ENCODE peak calls at places on chromosomes 12 and 14, in nine cellular contexts. T, K, Y, H, B, J, E, I and X are unnamed samples. For H3K36me3, the result is how much of the 10 kb centered on the place peaks cover.

GRCh38 chr14:77301103-77301502 is 19.6 kb downstream of the POMT2 start:
- DNase-seq in T (peak), K (peak), Y (peak), H (no peak), B (no peak), J (peak), E (peak), I (peak), X (peak)

GRCh38 chr14:31261859-31262739 is 54.5 kb upstream of the HECTD1 start:
- DNase-seq in T (peak), K (peak), Y (peak), H (no peak), B (no peak), J (peak), E (peak), I (peak), X (peak)

GRCh38 chr12:70920251-70920851 is at the start of gene PTPRR:
- DNase-seq in T (no peak), K (no peak), Y (peak), H (no peak), B (no peak), J (peak), E (no peak), I (no peak), X (no peak)

GRCh38 chr14:71403673-71404072 is 496.4 kb downstream of the PCNX1 start:
- DNase-seq in T (no peak), K (no peak), Y (no peak), H (no peak), B (peak), J (no peak), E (no peak), I (peak), X (no peak)

GRCh38 chr14:34554540-34555250 is 15.2 kb upstream of the EAPP start:
- DNase-seq in T (peak), K (no peak), Y (no peak), H (no peak), B (peak), J (no peak), E (peak), I (peak), X (no peak)

GRCh38 chr12:122856999-122857671 is 21.9 kb downstream of the HIP1R start:
- DNase-seq in T (no peak), K (no peak), Y (no peak), H (no peak), B (no peak), J (no peak), E (no peak), I (peak), X (peak)

GRCh38 chr12:107990325-107990724 is 138.8 kb upstream of the WSCD2 start:
- DNase-seq in T (no peak), K (peak), Y (peak), H (no peak), B (peak), J (peak), E (no peak), I (no peak), X (no peak)

GRCh38 chr14:33480589-33481184 is 470.2 kb downstream of the EGLN3 start:
- DNase-seq in T (no peak), K (no peak), Y (no peak), H (no peak), B (no peak), J (no peak), E (no peak), I (no peak), X (no peak)

GRCh38 chr12:13436696-13437391 is 240.3 kb downstream of the EMP1 start:
- DNase-seq in T (no peak), K (peak), Y (peak), H (no peak), B (no peak), J (no peak), E (peak), I (no peak), X (no peak)

GRCh38 chr12:132354982-132355680 is 25.7 kb upstream of the GALNT9 start:
- DNase-seq in T (no peak), K (no peak), Y (no peak), H (no peak), B (no peak), J (no peak), E (no peak), I (no peak), X (no peak)

GRCh38 chr14:61101803-61102548 is 120.9 kb downstream of the SLC38A6 start:
- DNase-seq in T (no peak), K (no peak), Y (no peak), H (no peak), B (no peak), J (no peak), E (no peak), I (peak), X (no peak)

GRCh38 chr12:84150226-84150625 is 762.4 kb downstream of the SLC6A15 start:
- DNase-seq in T (no peak), K (no peak), Y (no peak), H (no peak), B (no peak), J (no peak), E (no peak), I (no peak), X (no peak)

GRCh38 chr12:82524636-82525035 is 162.1 kb upstream of the TMTC2 start:
- DNase-seq in T (no peak), K (no peak), Y (no peak), H (no peak), B (no peak), J (no peak), E (no peak), I (no peak), X (no peak)

GRCh38 chr12:119751961-119752360 is 84.0 kb downstream of the PRKAB1 start:
- DNase-seq in T (no peak), K (no peak), Y (no peak), H (no peak), B (no peak), J (no peak), E (no peak), I (no peak), X (no peak)

GRCh38 chr12:119748512-119748911 is 80.6 kb downstream of the PRKAB1 start:
- DNase-seq in T (no peak), K (no peak), Y (no peak), H (no peak), B (no peak), J (no peak), E (no peak), I (no peak), X (no peak)

GRCh38 chr12:119746169-119746568 is 78.2 kb downstream of the PRKAB1 start:
- DNase-seq in T (no peak), K (no peak), Y (no peak), H (no peak), B (no peak), J (no peak), E (no peak), I (no peak), X (no peak)

GRCh38 chr12:119744900-119745606 is 77.1 kb downstream of the PRKAB1 start:
- DNase-seq in T (no peak), K (no peak), Y (no peak), H (no peak), B (no peak), J (no peak), E (no peak), I (no peak), X (no peak)

DNA sequence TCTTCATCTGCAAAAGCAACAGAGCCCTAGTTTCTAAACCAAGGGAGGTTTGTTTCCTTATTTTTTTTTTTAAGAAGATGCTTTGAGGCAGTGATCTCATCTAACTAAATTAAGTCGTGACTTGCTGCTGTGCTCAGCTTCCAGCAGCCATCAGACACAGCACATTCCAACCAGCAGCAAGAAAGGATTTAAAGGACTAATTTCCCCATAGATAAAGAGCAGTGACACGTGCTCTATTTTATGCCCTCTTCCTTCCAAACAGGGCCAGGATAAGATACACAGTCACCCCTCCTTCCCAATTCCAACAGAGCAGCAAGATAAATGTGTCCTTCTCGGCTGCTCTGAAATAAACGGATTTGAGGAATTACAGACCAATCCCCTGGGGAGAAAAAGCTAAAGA is 81.7 kb downstream of the PRKAB1 start:
- DNase-seq in T (no peak), K (no peak), Y (no peak), H (no peak), B (no peak), J (no peak), E (no peak), I (no peak), X (no peak)
- H3K36me3 ChIP-seq in T (under half), K (under half), Y (under half), H (under half), B (under half), J (half or more), E (under half), I (under half), X (under half)

GRCh38 chr14:103728141-103728540 is 12.5 kb downstream of the ZFYVE21 start:
- DNase-seq in T (no peak), K (no peak), Y (no peak), H (no peak), B (no peak), J (no peak), E (no peak), I (no peak), X (no peak)
- H3K36me3 ChIP-seq in T (half or more), K (half or more), Y (under half), H (under half), B (under half), J (half or more), E (half or more), I (under half), X (under half)

DNA sequence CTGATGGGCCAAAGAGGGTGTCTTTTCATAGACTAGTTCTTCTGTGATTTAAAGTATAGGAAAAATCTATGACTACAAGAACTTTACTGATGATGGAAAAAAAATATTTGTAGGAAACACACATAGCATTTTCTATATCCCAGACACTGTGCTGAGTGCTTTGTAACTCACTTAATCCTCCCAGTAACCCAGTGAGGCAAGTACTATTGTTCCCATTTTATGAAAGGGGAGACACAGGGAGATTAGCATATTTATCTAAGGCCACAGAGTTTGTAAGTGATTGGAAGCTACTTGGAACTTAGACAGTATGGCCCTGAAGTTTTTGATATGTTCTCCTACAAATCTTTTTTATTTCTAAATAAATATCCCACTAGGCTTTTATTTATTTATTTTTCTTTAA is 19.9 kb downstream of the PRPF39 start:
- DNase-seq in T (no peak), K (no peak), Y (no peak), H (no peak), B (no peak), J (peak), E (no peak), I (no peak), X (no peak)
- H3K36me3 ChIP-seq in T (half or more), K (half or more), Y (under half), H (under half), B (under half), J (half or more), E (half or more), I (under half), X (under half)

GRCh38 chr12:57527184-57527583 is 4.6 kb downstream of the MBD6 start:
- DNase-seq in T (no peak), K (no peak), Y (no peak), H (no peak), B (no peak), J (no peak), E (no peak), I (no peak), X (no peak)
- H3K36me3 ChIP-seq in T (half or more), K (half or more), Y (under half), H (under half), B (under half), J (half or more), E (half or more), I (under half), X (under half)

DNA sequence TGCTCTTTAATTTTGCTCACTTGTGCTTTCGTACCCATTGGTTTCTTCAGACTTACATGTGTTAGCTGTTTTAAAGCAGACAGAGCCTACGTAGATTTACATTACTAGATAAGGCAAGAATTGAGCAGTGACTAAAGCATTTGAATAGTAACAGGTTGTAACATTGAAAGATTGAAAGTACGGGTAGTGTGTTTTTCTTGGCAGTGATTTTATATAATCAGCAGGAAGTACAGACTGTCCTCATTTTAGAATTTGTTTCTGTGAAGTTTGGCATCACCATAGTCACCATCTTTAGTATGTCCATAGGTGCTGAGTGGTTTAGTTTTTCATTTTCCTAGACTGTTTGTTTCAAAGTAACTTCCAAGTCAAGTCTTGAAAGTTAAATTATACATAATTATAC is 14.0 kb downstream of the RTRAF start:
- DNase-seq in T (no peak), K (no peak), Y (no peak), H (no peak), B (no peak), J (no peak), E (no peak), I (peak), X (no peak)
- H3K36me3 ChIP-seq in T (half or more), K (half or more), Y (under half), H (under half), B (under half), J (half or more), E (half or more), I (under half), X (under half)

DNA sequence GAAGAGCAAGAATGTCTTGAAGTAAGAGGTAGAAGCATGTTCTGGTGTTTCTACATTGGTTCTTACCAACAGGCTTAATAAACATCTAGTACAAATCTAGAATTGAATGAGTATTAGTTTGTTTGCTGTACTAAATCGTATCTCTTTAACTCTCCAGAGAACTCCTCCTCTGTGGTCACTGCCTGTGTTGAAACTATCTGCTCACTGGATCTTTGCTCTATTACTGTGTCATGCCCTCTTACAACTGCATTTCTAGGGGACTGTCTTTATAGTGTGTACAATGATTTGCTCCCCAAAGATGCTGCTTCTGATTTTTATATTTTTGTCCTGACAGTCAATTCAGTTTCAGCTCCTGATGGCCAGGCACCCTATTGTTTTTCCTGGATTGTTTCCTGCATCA is 50.1 kb upstream of the E2F7 start:
- DNase-seq in T (no peak), K (no peak), Y (no peak), H (no peak), B (no peak), J (no peak), E (no peak), I (peak), X (no peak)
- H3K36me3 ChIP-seq in T (under half), K (under half), Y (under half), H (under half), B (under half), J (under half), E (under half), I (under half), X (under half)

GRCh38 chr12:9660046-9660445 is 9.5 kb upstream of the CLEC2D start:
- DNase-seq in T (no peak), K (no peak), Y (no peak), H (no peak), B (no peak), J (no peak), E (no peak), I (no peak), X (no peak)

GRCh38 chr12:9668141-9669018 is 1.1 kb upstream of the CLEC2D start:
- DNase-seq in T (no peak), K (no peak), Y (no peak), H (no peak), B (no peak), J (no peak), E (no peak), I (peak), X (no peak)

GRCh38 chr12:9661720-9662119 is 7.8 kb upstream of the CLEC2D start:
- DNase-seq in T (no peak), K (no peak), Y (no peak), H (no peak), B (no peak), J (no peak), E (no peak), I (no peak), X (no peak)

GRCh38 chr12:9667403-9667802 is 2.1 kb upstream of the CLEC2D start:
- DNase-seq in T (no peak), K (no peak), Y (no peak), H (no peak), B (peak), J (no peak), E (no peak), I (no peak), X (no peak)

DNA sequence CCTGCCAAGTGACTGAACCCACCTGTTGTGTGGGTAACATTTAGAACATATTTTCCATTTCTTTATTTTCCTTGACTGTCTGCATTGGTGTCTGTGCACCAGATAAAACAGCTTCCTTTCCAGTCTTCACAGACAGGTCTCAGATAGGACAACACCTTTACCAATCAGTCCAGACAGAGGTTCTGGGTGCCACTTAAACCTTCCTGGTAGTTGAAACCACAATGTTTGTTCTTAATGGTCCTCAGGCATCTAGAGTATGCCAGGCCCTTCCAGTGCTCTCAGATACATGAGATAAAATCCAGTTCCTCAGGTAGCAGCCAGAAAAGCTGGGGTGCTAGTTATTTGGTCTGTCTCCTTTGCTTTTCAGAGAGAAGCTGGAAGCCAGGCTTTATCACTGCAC is 7.0 kb upstream of the CLEC2D start:
- DNase-seq in T (no peak), K (no peak), Y (no peak), H (no peak), B (no peak), J (no peak), E (no peak), I (no peak), X (no peak)
- H3K36me3 ChIP-seq in T (half or more), K (half or more), Y (under half), H (under half), B (under half), J (half or more), E (half or more), I (under half), X (under half)